ENCODE peak calls at places on chromosomes 3 and 15, in seven cellular contexts. C is heart left ventricle, Y is thyroid gland, H is A549, F is IMR-90, L is tibial nerve, O is uterus. K is an unnamed sample.

GRCh38 chr3:31636693-31637442 is 104.1 kb downstream of the STT3B start:
- DNase-seq in C (no peak), L (no peak), F (no peak), Y (no peak), H (no peak), O (no peak), K (no peak)

GRCh38 chr15:60573936-60574335 is 95.0 kb upstream of the ICE2 start:
- DNase-seq in O (no peak), H (no peak), Y (no peak), C (no peak), F (no peak), L (no peak), K (no peak)

GRCh38 chr15:67794832-67795574 is 30.3 kb upstream of the SKOR1 start:
- DNase-seq in Y (no peak), L (no peak), F (no peak), O (no peak), H (no peak), C (no peak), K (no peak)

GRCh38 chr15:48279608-48280007 is 51.6 kb upstream of the DUT start:
- DNase-seq in Y (no peak), O (no peak), H (no peak), F (no peak), L (no peak), C (no peak), K (no peak)

GRCh38 chr15:85112997-85113396 is 131.3 kb downstream of the PDE8A start:
- DNase-seq in H (no peak), C (no peak), O (no peak), L (no peak), Y (no peak), F (no peak), K (no peak)

GRCh38 chr3:10693457-10693856 is 122.6 kb upstream of the SLC6A11 start:
- DNase-seq in F (peak; percentile 3), O (no peak), Y (no peak), H (no peak), L (no peak), C (no peak), K (no peak)

GRCh38 chr3:156665296-156665695 is 9.1 kb upstream of the TIPARP start:
- DNase-seq in O (no peak), C (no peak), Y (no peak), F (peak; percentile 91), H (no peak), L (no peak), K (no peak)

GRCh38 chr3:194215392-194215791 is 79.4 kb downstream of the HES1 start:
- DNase-seq in L (no peak), C (no peak), H (no peak), F (no peak), O (no peak), Y (no peak), K (no peak)

GRCh38 chr3:195771651-195772300 is 40.0 kb downstream of the MUC4 start:
- DNase-seq in O (no peak), Y (no peak), C (no peak), L (no peak), H (no peak), F (no peak), K (no peak)

GRCh38 chr3:117104792-117105191 is 395.2 kb downstream of the TUSC7 start:
- DNase-seq in Y (no peak), C (no peak), O (no peak), L (no peak), F (peak; percentile 55), H (no peak), K (no peak)

GRCh38 chr15:31442203-31443090 is 115.8 kb downstream of the KLF13 start:
- DNase-seq in L (no peak), Y (no peak), O (no peak), F (peak; percentile 95), C (no peak), H (peak; percentile 51), K (no peak)
- TF ChIP-seq POLR2A in L (no peak), Y (no peak), O (no peak), F (peak; percentile 14), C (no peak), H (no peak), K (no peak)

GRCh38 chr15:101497484-101498034 is 8.1 kb upstream of the PCSK6 start:
- DNase-seq in O (no peak), F (no peak), C (no peak), L (no peak), H (no peak), Y (no peak), K (no peak)
- TF ChIP-seq POLR2A in O (no peak), F (no peak), C (no peak), L (no peak), H (no peak), Y (no peak), K (no peak)

GRCh38 chr3:12833226-12834161 is 7.9 kb downstream of the RPL32 start:
- DNase-seq in F (no peak), L (no peak), Y (no peak), C (no peak), O (no peak), H (no peak), K (no peak)
- TF ChIP-seq POLR2A in F (peak; percentile 3), L (no peak), Y (no peak), C (no peak), O (no peak), H (no peak), K (peak; percentile 78)

GRCh38 chr3:64685800-64686445 is 1.9 kb downstream of the ADAMTS9 start:
- DNase-seq in F (peak; percentile 88), O (peak; percentile 96), C (peak; percentile 96), L (peak; percentile 89), Y (peak; percentile 96), H (peak; percentile 22), K (no peak)
- TF ChIP-seq POLR2A in F (peak; percentile 29), O (peak; percentile 83), C (peak; percentile 84), L (peak; percentile 86), Y (peak; percentile 45), H (no peak), K (no peak)

DNA sequence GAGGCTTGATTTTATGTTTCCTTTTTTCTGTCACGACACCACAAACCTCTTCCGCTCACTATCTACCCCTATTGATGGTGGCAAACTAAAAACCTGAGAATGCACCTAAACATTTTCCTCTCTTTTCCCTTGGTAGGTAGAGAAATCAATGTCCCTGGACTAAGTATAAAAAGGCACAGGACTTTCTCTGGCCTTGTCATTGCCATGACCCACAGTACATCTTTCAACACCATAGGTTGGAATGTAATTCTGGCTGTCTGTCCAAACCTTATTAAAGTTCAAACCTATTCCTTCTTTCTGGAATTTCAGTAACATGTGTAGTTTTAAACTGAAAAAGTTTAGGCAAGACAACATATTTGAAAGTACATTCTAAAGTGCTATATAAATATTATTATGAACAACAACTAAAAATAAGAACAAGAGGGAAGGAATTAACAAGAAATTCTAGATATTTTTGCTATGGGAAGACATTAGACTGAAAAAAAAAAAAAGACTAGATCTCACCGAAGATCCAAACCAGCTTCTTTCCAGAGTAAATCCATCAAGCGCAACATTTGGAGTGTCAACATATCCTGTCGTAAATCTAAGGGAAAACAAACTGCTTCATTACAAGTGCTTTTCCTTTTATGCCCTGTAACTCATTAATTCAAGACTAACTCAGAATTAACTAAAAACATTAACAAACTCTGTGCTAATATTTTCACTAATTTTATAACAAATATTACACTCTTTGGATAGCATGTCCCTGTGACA is 73.1 kb downstream of the FAIM start:
- DNase-seq in L (no peak), C (no peak), H (no peak), F (no peak), Y (no peak), O (no peak), K (no peak)
- TF ChIP-seq POLR2A in L (no peak), C (no peak), H (no peak), F (no peak), Y (no peak), O (no peak), K (no peak)

GRCh38 chr3:12967751-12968209 is 105.4 kb downstream of the IQSEC1 start:
- DNase-seq in H (peak; percentile 89), Y (peak; percentile 89), L (peak; percentile 88), F (peak; percentile 83), O (peak; percentile 94), C (peak; percentile 94), K (peak; percentile 98)
- TF ChIP-seq POLR2A in H (peak; percentile 45), Y (no peak), L (peak; percentile 54), F (no peak), O (peak; percentile 31), C (no peak), K (no peak)